ENCODE peak calls at places on chromosomes 5 and 9, in five cellular contexts. R, E, Z, P and Q are unnamed samples.

GRCh38 chr9:113131689-113132151 is 19.1 kb upstream of the SLC31A2 start:
- DNase-seq in Z (no peak), P (peak), E (no peak), R (peak), Q (no peak)

GRCh38 chr5:82335807-82336206 is 57.7 kb upstream of the RPS23 start:
- DNase-seq in E (no peak), R (no peak), P (no peak), Z (peak), Q (no peak)

GRCh38 chr5:14458414-14458813 is 123.2 kb upstream of the OTULINL start:
- DNase-seq in Z (no peak), R (no peak), P (no peak), E (peak), Q (no peak)

GRCh38 chr5:172007153-172007794 is 836 bp upstream of the FBXW11 start:
- DNase-seq in P (no peak), E (no peak), R (peak), Z (no peak), Q (peak)

GRCh38 chr5:172364773-172365172 is 81.2 kb upstream of the UBTD2 start:
- DNase-seq in E (peak), Z (no peak), R (peak), P (peak), Q (no peak)

GRCh38 chr5:89211836-89212235 is 328.9 kb upstream of the MEF2C start:
- DNase-seq in E (no peak), P (no peak), Z (no peak), R (no peak), Q (no peak)

GRCh38 chr5:131068893-131069643 is 96.0 kb downstream of the HINT1 start:
- DNase-seq in E (no peak), P (peak), R (peak), Z (no peak), Q (no peak)

GRCh38 chr9:135378751-135379150 is 100.8 kb upstream of the PPP1R26 start:
- DNase-seq in Z (no peak), E (no peak), P (no peak), R (no peak), Q (no peak)

GRCh38 chr5:116573279-116573616 is 1.4 kb downstream of the SEMA6A start:
- DNase-seq in R (no peak), E (peak), Z (peak), P (peak), Q (no peak)

GRCh38 chr9:123395276-123396006 is 39.4 kb downstream of the CRB2 start:
- DNase-seq in Z (no peak), E (peak), P (no peak), R (no peak), Q (peak)

GRCh38 chr9:96567203-96567700 is 52.4 kb downstream of the CDC14B start:
- DNase-seq in E (peak), R (peak), Z (peak), P (no peak), Q (peak)

GRCh38 chr9:69697475-69697874 is 25.3 kb upstream of the APBA1 start:
- DNase-seq in E (no peak), R (no peak), P (no peak), Z (no peak), Q (no peak)

GRCh38 chr5:135127604-135128240 is 93.7 kb upstream of the PITX1 start:
- DNase-seq in R (no peak), Z (no peak), P (no peak), E (no peak), Q (no peak)